ENCODE peak calls at places on chromosomes 3 and 15, in eight cellular contexts. W, L, G, M, O, U, Y and J are unnamed samples.
A peak's percentile ranks its signal among the peaks of the same experiment; 100 is the strongest.

GRCh38 chr15:42582569-42583235 is 7.3 kb downstream of the STARD9 start:
- DNase-seq in W (no peak), L (no peak), G (no peak), M (no peak), O (no peak), U (no peak), Y (no peak), J (no peak)

GRCh38 chr15:49040151-49040550 is 6.1 kb downstream of the SECISBP2L start:
- DNase-seq in W (no peak), L (no peak), G (no peak), M (no peak), O (no peak), U (no peak), Y (no peak), J (no peak)

GRCh38 chr3:64667887-64668581 is 19.8 kb downstream of the ADAMTS9 start:
- DNase-seq in W (no peak), L (no peak), G (no peak), M (no peak), O (no peak), U (no peak), Y (no peak), J (peak; percentile 8)

GRCh38 chr3:189780556-189781270 is 149.5 kb downstream of the TP63 start:
- DNase-seq in W (no peak), L (no peak), G (no peak), M (no peak), O (no peak), U (no peak), Y (no peak), J (no peak)

GRCh38 chr3:37559461-37559860 is 302.2 kb upstream of the CTDSPL start:
- DNase-seq in W (no peak), L (no peak), G (no peak), M (no peak), O (no peak), U (no peak), Y (no peak), J (no peak)

GRCh38 chr3:8660271-8660731 is 15.7 kb upstream of the SSUH2 start:
- DNase-seq in W (no peak), L (no peak), G (peak; percentile 63), M (no peak), O (no peak), U (no peak), Y (no peak), J (peak; percentile 40)

GRCh38 chr15:35256141-35256540 is 171.0 kb upstream of the NANOGP8 start:
- DNase-seq in W (no peak), L (no peak), G (no peak), M (no peak), O (no peak), U (no peak), Y (no peak), J (no peak)

GRCh38 chr3:98531622-98532274 is at the start of gene GPR15:
- DNase-seq in W (no peak), L (no peak), G (no peak), M (no peak), O (no peak), U (no peak), Y (no peak), J (no peak)

GRCh38 chr3:156536524-156537316 is 18.2 kb downstream of the SSR3 start:
- DNase-seq in W (no peak), L (no peak), G (no peak), M (no peak), O (no peak), U (no peak), Y (no peak), J (no peak)

GRCh38 chr3:53650928-53651654 is 156.7 kb downstream of the CACNA1D start:
- DNase-seq in W (no peak), L (no peak), G (no peak), M (no peak), O (no peak), U (no peak), Y (no peak), J (no peak)

GRCh38 chr3:33299395-33300081 is 22.3 kb downstream of the FBXL2 start:
- DNase-seq in W (no peak), L (no peak), G (no peak), M (no peak), O (no peak), U (no peak), Y (peak; percentile 82), J (no peak)

GRCh38 chr3:33440328-33440577 is at the start of gene UBP1:
- DNase-seq in W (no peak), L (no peak), G (no peak), M (no peak), O (peak; percentile 93), U (no peak), Y (no peak), J (peak; percentile 100)

GRCh38 chr15:23516866-23517265 is 48.6 kb upstream of the MKRN3 start:
- DNase-seq in W (no peak), L (no peak), G (no peak), M (no peak), O (no peak), U (no peak), Y (no peak), J (no peak)

GRCh38 chr3:80750637-80751036 is 982.8 kb upstream of the ROBO1 start:
- DNase-seq in W (no peak), L (no peak), G (no peak), M (no peak), O (no peak), U (no peak), Y (no peak), J (no peak)

GRCh38 chr3:13533823-13534435 is 15.0 kb upstream of the FBLN2 start:
- DNase-seq in W (no peak), L (no peak), G (no peak), M (no peak), O (no peak), U (no peak), Y (no peak), J (no peak)

GRCh38 chr3:34237946-34238345 is 439.5 kb downstream of the PDCD6IP start:
- DNase-seq in W (no peak), L (no peak), G (no peak), M (no peak), O (no peak), U (no peak), Y (no peak), J (no peak)

GRCh38 chr15:78422571-78423340 is 15.3 kb upstream of the IREB2 start:
- DNase-seq in W (peak; percentile 76), L (peak; percentile 74), G (peak; percentile 71), M (peak; percentile 56), O (peak; percentile 31), U (peak; percentile 49), Y (peak; percentile 68), J (no peak)

GRCh38 chr3:120855665-120856437 is 52.2 kb upstream of the STXBP5L start:
- DNase-seq in W (no peak), L (no peak), G (no peak), M (no peak), O (no peak), U (no peak), Y (peak; percentile 42), J (no peak)

GRCh38 chr15:36790891-36791290 is 211.5 kb downstream of the CDIN1 start:
- DNase-seq in W (no peak), L (no peak), G (peak; percentile 49), M (no peak), O (no peak), U (no peak), Y (no peak), J (no peak)

GRCh38 chr3:106711650-106712049 is 665.6 kb upstream of the CCDC54 start:
- DNase-seq in W (no peak), L (no peak), G (no peak), M (no peak), O (no peak), U (no peak), Y (no peak), J (no peak)

GRCh38 chr3:139340784-139341183 is 3.0 kb upstream of the MRPS22 start:
- DNase-seq in W (no peak), L (no peak), G (no peak), M (no peak), O (no peak), U (no peak), Y (no peak), J (no peak)

GRCh38 chr15:67188551-67189218 is 65.8 kb downstream of the AAGAB start:
- DNase-seq in W (peak; percentile 19), L (no peak), G (no peak), M (no peak), O (no peak), U (no peak), Y (no peak), J (no peak)

GRCh38 chr3:97975466-97975865 is 3.2 kb upstream of the RIOX2 start:
- DNase-seq in W (no peak), L (no peak), G (no peak), M (no peak), O (no peak), U (no peak), Y (no peak), J (no peak)

GRCh38 chr3:52237659-52238172 is 1.2 kb downstream of the TWF2 start:
- DNase-seq in W (no peak), L (peak; percentile 36), G (peak; percentile 61), M (no peak), O (no peak), U (no peak), Y (peak; percentile 65), J (peak; percentile 90)

GRCh38 chr3:160260587-160261270 is 35.5 kb downstream of the C3orf80 start:
- DNase-seq in W (no peak), L (no peak), G (no peak), M (no peak), O (no peak), U (no peak), Y (no peak), J (no peak)

GRCh38 chr3:187807086-187807862 is 62.0 kb upstream of the BCL6 start:
- DNase-seq in W (no peak), L (no peak), G (no peak), M (no peak), O (no peak), U (no peak), Y (no peak), J (no peak)

GRCh38 chr15:80590772-80591355 is 104.2 kb upstream of the ABHD17C start:
- DNase-seq in W (no peak), L (no peak), G (peak; percentile 63), M (no peak), O (no peak), U (no peak), Y (no peak), J (no peak)

GRCh38 chr3:23743141-23743784 is 62.5 kb upstream of the UBE2E1 start:
- DNase-seq in W (no peak), L (no peak), G (no peak), M (no peak), O (no peak), U (no peak), Y (peak; percentile 41), J (peak; percentile 23)

GRCh38 chr3:184733971-184734608 is 22.2 kb upstream of the MAGEF1 start:
- DNase-seq in W (peak; percentile 31), L (no peak), G (no peak), M (no peak), O (no peak), U (no peak), Y (no peak), J (no peak)

GRCh38 chr3:111521881-111522280 is 20.1 kb upstream of the CD96 start:
- DNase-seq in W (no peak), L (no peak), G (no peak), M (no peak), O (no peak), U (no peak), Y (no peak), J (no peak)

GRCh38 chr15:44468713-44469385 is 41.4 kb downstream of the CTDSPL2 start:
- DNase-seq in W (peak; percentile 45), L (no peak), G (peak; percentile 29), M (no peak), O (no peak), U (no peak), Y (peak; percentile 40), J (no peak)

GRCh38 chr15:61051570-61052031 is 177.5 kb downstream of the RORA start:
- DNase-seq in W (no peak), L (no peak), G (peak; percentile 70), M (no peak), O (no peak), U (no peak), Y (peak; percentile 54), J (no peak)

GRCh38 chr15:70281811-70282307 is 184.1 kb upstream of the TLE3 start:
- DNase-seq in W (peak; percentile 52), L (peak; percentile 32), G (no peak), M (no peak), O (no peak), U (no peak), Y (peak; percentile 14), J (no peak)